ENCODE peak calls at places on chromosomes 16 and 17, in six cellular contexts. One of them, this sample, is unnamed.

GRCh38 chr16:66426112-66427035 is 721 bp upstream of the BEAN1 start:
- DNase-seq in mammary epithelial cell: no peak
- DNase-seq in OCI-LY7: no peak
- DNase-seq in IMR-90: no peak
- DNase-seq in fibroblast of lung: peak; percentile 13
- DNase-seq in neural progenitor cell: peak; percentile 36
- DNase-seq in this sample: no peak

GRCh38 chr17:73586921-73587680 is 57.1 kb downstream of the SDK2 start:
- DNase-seq in fibroblast of lung: no peak
- DNase-seq in neural progenitor cell: no peak
- DNase-seq in mammary epithelial cell: no peak
- DNase-seq in IMR-90: no peak
- DNase-seq in OCI-LY7: peak; percentile 78
- DNase-seq in this sample: no peak

GRCh38 chr16:11572301-11572995 is 14.3 kb downstream of the LITAF start:
- DNase-seq in fibroblast of lung: no peak
- DNase-seq in mammary epithelial cell: no peak
- DNase-seq in OCI-LY7: no peak
- DNase-seq in neural progenitor cell: no peak
- DNase-seq in IMR-90: no peak
- DNase-seq in this sample: no peak

GRCh38 chr16:53056528-53056881 is 1.7 kb downstream of the CHD9 start:
- DNase-seq in mammary epithelial cell: no peak
- DNase-seq in neural progenitor cell: no peak
- DNase-seq in IMR-90: peak; percentile 66
- DNase-seq in OCI-LY7: peak; percentile 52
- DNase-seq in fibroblast of lung: peak; percentile 87
- DNase-seq in this sample: peak; percentile 67

GRCh38 chr16:11394593-11394960 is 49.3 kb downstream of the RMI2 start:
- DNase-seq in mammary epithelial cell: no peak
- DNase-seq in OCI-LY7: no peak
- DNase-seq in IMR-90: no peak
- DNase-seq in neural progenitor cell: no peak
- DNase-seq in fibroblast of lung: no peak
- DNase-seq in this sample: no peak

GRCh38 chr16:85426806-85427205 is 186.3 kb upstream of the GSE1 start:
- DNase-seq in OCI-LY7: no peak
- DNase-seq in mammary epithelial cell: no peak
- DNase-seq in fibroblast of lung: no peak
- DNase-seq in neural progenitor cell: no peak
- DNase-seq in IMR-90: no peak
- DNase-seq in this sample: no peak

GRCh38 chr16:10616744-10617640 is 36.6 kb upstream of the EMP2 start:
- DNase-seq in fibroblast of lung: peak; percentile 69
- DNase-seq in OCI-LY7: no peak
- DNase-seq in neural progenitor cell: peak; percentile 36
- DNase-seq in IMR-90: peak; percentile 29
- DNase-seq in mammary epithelial cell: peak; percentile 85
- DNase-seq in this sample: no peak

GRCh38 chr16:86432691-86433090 is 77.6 kb upstream of the FOXF1 start:
- DNase-seq in IMR-90: no peak
- DNase-seq in neural progenitor cell: peak; percentile 84
- DNase-seq in OCI-LY7: no peak
- DNase-seq in fibroblast of lung: no peak
- DNase-seq in mammary epithelial cell: no peak
- DNase-seq in this sample: peak; percentile 59

GRCh38 chr16:71520550-71520949 is 5.7 kb upstream of the CHST4 start:
- DNase-seq in fibroblast of lung: no peak
- DNase-seq in IMR-90: no peak
- DNase-seq in mammary epithelial cell: peak; percentile 60
- DNase-seq in OCI-LY7: no peak
- DNase-seq in neural progenitor cell: no peak
- DNase-seq in this sample: no peak

GRCh38 chr17:61997649-61998048 is 67.4 kb downstream of the MED13 start:
- DNase-seq in OCI-LY7: no peak
- DNase-seq in neural progenitor cell: no peak
- DNase-seq in IMR-90: peak; percentile 83
- DNase-seq in fibroblast of lung: peak; percentile 73
- DNase-seq in mammary epithelial cell: peak; percentile 55
- DNase-seq in this sample: peak; percentile 20

GRCh38 chr16:3088925-3089716 is 10.0 kb downstream of the ZSCAN10 start:
- DNase-seq in neural progenitor cell: no peak
- DNase-seq in OCI-LY7: no peak
- DNase-seq in fibroblast of lung: no peak
- DNase-seq in mammary epithelial cell: no peak
- DNase-seq in IMR-90: no peak
- DNase-seq in this sample: no peak

GRCh38 chr16:81808933-81809480 is 29.9 kb downstream of the PLCG2 start:
- DNase-seq in OCI-LY7: peak; percentile 95
- DNase-seq in IMR-90: no peak
- DNase-seq in fibroblast of lung: no peak
- DNase-seq in mammary epithelial cell: no peak
- DNase-seq in neural progenitor cell: no peak
- DNase-seq in this sample: no peak

GRCh38 chr17:75832164-75832651 is 12.0 kb downstream of the UNC13D start:
- DNase-seq in neural progenitor cell: no peak
- DNase-seq in OCI-LY7: no peak
- DNase-seq in IMR-90: peak; percentile 85
- DNase-seq in fibroblast of lung: peak; percentile 89
- DNase-seq in mammary epithelial cell: peak; percentile 55
- DNase-seq in this sample: peak; percentile 86

GRCh38 chr16:79632289-79632688 is 31.8 kb upstream of the MAF start:
- DNase-seq in fibroblast of lung: peak; percentile 27
- DNase-seq in neural progenitor cell: no peak
- DNase-seq in mammary epithelial cell: peak; percentile 60
- DNase-seq in OCI-LY7: no peak
- DNase-seq in IMR-90: no peak
- DNase-seq in this sample: peak; percentile 44

GRCh38 chr16:83653785-83654184 is 154.0 kb upstream of the HSBP1 start:
- DNase-seq in OCI-LY7: no peak
- DNase-seq in IMR-90: peak; percentile 38
- DNase-seq in mammary epithelial cell: peak; percentile 5
- DNase-seq in neural progenitor cell: no peak
- DNase-seq in fibroblast of lung: peak; percentile 53
- DNase-seq in this sample: peak; percentile 68

GRCh38 chr16:11796227-11797165 is 562 bp downstream of the ZC3H7A start:
- DNase-seq in OCI-LY7: peak; percentile 31
- DNase-seq in fibroblast of lung: peak; percentile 45
- DNase-seq in IMR-90: peak; percentile 44
- DNase-seq in neural progenitor cell: peak; percentile 80
- DNase-seq in mammary epithelial cell: peak; percentile 39
- DNase-seq in this sample: peak; percentile 69

GRCh38 chr17:45857977-45858708 is 13.5 kb downstream of the SPPL2C start:
- DNase-seq in neural progenitor cell: peak; percentile 86
- DNase-seq in mammary epithelial cell: peak; percentile 24
- DNase-seq in fibroblast of lung: peak; percentile 18
- DNase-seq in IMR-90: peak; percentile 12
- DNase-seq in OCI-LY7: no peak
- DNase-seq in this sample: peak; percentile 43

GRCh38 chr17:47325176-47325575 is 1.4 kb downstream of the EFCAB13 start:
- DNase-seq in IMR-90: no peak
- DNase-seq in neural progenitor cell: no peak
- DNase-seq in fibroblast of lung: no peak
- DNase-seq in mammary epithelial cell: no peak
- DNase-seq in OCI-LY7: peak; percentile 4
- DNase-seq in this sample: no peak
- H2AFZ ChIP-seq in IMR-90: no peak overlapping the region
- H2AFZ ChIP-seq in neural progenitor cell: no peak overlapping the region
- H2AFZ ChIP-seq in fibroblast of lung: no peak overlapping the region
- H2AFZ ChIP-seq in mammary epithelial cell: no peak overlapping the region
- H2AFZ ChIP-seq in OCI-LY7: peak overlapping the region; percentile 95
- H2AFZ ChIP-seq in this sample: no peak overlapping the region

GRCh38 chr17:35052240-35052608 is 11.3 kb downstream of the RFFL start:
- DNase-seq in neural progenitor cell: no peak
- DNase-seq in OCI-LY7: no peak
- DNase-seq in fibroblast of lung: peak; percentile 84
- DNase-seq in IMR-90: peak; percentile 77
- DNase-seq in mammary epithelial cell: peak; percentile 63
- DNase-seq in this sample: peak; percentile 56
- H2AFZ ChIP-seq in neural progenitor cell: no peak overlapping the region
- H2AFZ ChIP-seq in OCI-LY7: no peak overlapping the region
- H2AFZ ChIP-seq in fibroblast of lung: no peak overlapping the region
- H2AFZ ChIP-seq in IMR-90: no peak overlapping the region
- H2AFZ ChIP-seq in mammary epithelial cell: no peak overlapping the region
- H2AFZ ChIP-seq in this sample: no peak overlapping the region

GRCh38 chr16:31537362-31537921 is 9.7 kb downstream of the AHSP start:
- DNase-seq in fibroblast of lung: no peak
- DNase-seq in IMR-90: no peak
- DNase-seq in neural progenitor cell: peak; percentile 48
- DNase-seq in OCI-LY7: no peak
- DNase-seq in mammary epithelial cell: no peak
- DNase-seq in this sample: no peak
- H2AFZ ChIP-seq in fibroblast of lung: no peak overlapping the region
- H2AFZ ChIP-seq in IMR-90: no peak overlapping the region
- H2AFZ ChIP-seq in neural progenitor cell: no peak overlapping the region
- H2AFZ ChIP-seq in OCI-LY7: no peak overlapping the region
- H2AFZ ChIP-seq in mammary epithelial cell: peak overlapping the region; percentile 56
- H2AFZ ChIP-seq in this sample: no peak overlapping the region

DNA sequence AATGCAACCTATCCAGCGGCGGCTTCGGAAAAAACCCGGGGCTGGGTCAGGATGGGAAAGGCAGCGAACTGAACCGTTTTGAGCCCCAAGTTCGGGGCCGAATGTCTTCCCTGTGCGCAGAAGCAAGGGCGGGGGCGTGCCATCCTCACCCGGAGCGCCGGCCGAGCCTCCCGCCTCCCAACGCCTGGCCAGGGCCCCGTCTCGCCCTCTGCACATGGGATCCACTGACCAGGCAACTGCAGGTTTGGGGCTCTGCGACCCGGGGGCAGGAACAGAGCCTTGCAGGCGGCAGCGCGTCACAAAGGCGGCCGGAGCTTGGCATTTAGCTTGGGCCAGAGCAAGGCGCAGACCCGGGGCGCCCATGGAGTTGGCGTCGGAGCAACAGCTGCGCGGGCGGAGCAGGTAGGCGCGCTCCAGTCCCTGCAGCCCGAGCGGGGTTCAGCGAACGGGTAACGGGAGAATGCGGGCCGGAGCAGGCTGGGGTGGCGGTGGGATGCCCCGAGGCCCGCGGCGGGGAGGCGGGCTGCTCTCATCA is at the start of gene FBXO39:
- DNase-seq in mammary epithelial cell: no peak
- DNase-seq in IMR-90: no peak
- DNase-seq in fibroblast of lung: no peak
- DNase-seq in neural progenitor cell: peak; percentile 66
- DNase-seq in OCI-LY7: no peak
- DNase-seq in this sample: no peak
- H2AFZ ChIP-seq in mammary epithelial cell: peak within 1 kb of the TSS; percentile 73
- H2AFZ ChIP-seq in IMR-90: no peak within 1 kb of the TSS
- H2AFZ ChIP-seq in fibroblast of lung: no peak within 1 kb of the TSS
- H2AFZ ChIP-seq in neural progenitor cell: peak within 1 kb of the TSS; percentile 88
- H2AFZ ChIP-seq in OCI-LY7: no peak within 1 kb of the TSS
- H2AFZ ChIP-seq in this sample: no peak within 1 kb of the TSS

GRCh38 chr16:14658063-14658462 is 25.3 kb downstream of the BFAR start:
- DNase-seq in neural progenitor cell: no peak
- DNase-seq in fibroblast of lung: no peak
- DNase-seq in mammary epithelial cell: peak; percentile 67
- DNase-seq in OCI-LY7: peak; percentile 63
- DNase-seq in IMR-90: no peak
- DNase-seq in this sample: no peak
- H2AFZ ChIP-seq in neural progenitor cell: no peak overlapping the region
- H2AFZ ChIP-seq in fibroblast of lung: no peak overlapping the region
- H2AFZ ChIP-seq in mammary epithelial cell: no peak overlapping the region
- H2AFZ ChIP-seq in OCI-LY7: no peak overlapping the region
- H2AFZ ChIP-seq in IMR-90: no peak overlapping the region
- H2AFZ ChIP-seq in this sample: no peak overlapping the region

DNA sequence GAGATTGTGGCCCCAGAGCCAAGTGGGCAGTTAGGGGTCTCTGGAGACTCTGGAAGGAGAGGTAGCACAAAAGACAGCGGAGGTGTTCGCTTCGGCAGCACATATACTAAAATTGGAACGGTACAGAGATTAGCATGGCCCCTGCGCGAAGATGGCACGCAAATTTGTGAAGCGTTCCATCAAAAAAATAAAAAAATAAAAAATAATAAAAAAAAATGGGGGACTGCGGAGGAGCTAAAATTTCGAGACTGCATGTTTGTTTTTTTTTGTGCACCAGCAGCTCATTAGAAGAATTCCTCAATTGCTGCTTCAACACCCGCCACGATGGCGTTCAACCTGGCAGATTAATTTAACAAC is 39.1 kb downstream of the IGF2BP1 start:
- DNase-seq in fibroblast of lung: no peak
- DNase-seq in mammary epithelial cell: no peak
- DNase-seq in OCI-LY7: no peak
- DNase-seq in neural progenitor cell: no peak
- DNase-seq in IMR-90: no peak
- DNase-seq in this sample: no peak
- H2AFZ ChIP-seq in fibroblast of lung: no peak overlapping the region
- H2AFZ ChIP-seq in mammary epithelial cell: peak overlapping the region; percentile 99
- H2AFZ ChIP-seq in OCI-LY7: no peak overlapping the region
- H2AFZ ChIP-seq in neural progenitor cell: no peak overlapping the region
- H2AFZ ChIP-seq in IMR-90: peak overlapping the region; percentile 5
- H2AFZ ChIP-seq in this sample: no peak overlapping the region

DNA sequence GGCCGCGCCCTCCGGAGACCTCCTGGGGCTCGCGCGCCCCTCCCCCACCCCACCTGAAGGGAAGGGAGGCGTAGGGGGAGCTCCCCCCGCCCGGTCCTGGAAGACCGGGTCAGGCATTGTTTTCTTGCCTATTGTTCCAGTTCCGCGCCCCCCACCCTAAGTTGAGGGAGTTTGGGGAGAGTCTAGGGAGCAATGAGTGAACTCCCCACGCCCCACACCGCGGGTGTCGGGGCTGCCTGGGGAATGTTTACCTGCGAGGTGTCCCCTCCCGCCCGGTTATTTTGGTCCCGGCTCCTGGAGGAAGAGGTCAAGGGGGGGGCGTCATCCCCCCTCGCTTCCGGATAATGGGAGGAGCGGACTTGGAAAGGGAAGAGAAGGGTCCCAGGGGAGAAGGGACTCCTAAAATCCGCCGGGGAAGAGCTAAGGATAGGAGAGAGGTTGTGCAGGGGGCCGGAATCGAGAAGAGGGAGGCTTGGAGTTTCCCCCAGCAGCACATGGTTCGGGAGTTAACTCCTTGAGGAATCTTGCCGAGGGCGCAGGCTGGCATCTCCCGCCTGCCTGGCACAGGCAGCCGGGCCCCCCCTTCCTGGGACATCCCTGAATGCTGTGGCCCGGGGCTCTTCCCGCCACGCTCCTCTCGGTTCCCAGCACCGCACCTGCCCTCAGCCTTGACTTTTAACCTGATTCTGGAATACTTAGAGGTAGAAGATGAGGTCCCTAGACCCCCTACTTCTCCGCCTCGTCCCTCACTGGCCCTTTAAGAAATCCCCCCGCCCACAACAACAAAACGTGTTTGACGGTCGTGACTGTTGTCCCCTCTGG is 941 bp downstream of the MLLT6 start:
- DNase-seq in neural progenitor cell: peak; percentile 62
- DNase-seq in OCI-LY7: peak; percentile 22
- DNase-seq in IMR-90: no peak
- DNase-seq in fibroblast of lung: no peak
- DNase-seq in mammary epithelial cell: peak; percentile 40
- DNase-seq in this sample: peak; percentile 36
- H2AFZ ChIP-seq in neural progenitor cell: no peak overlapping the region
- H2AFZ ChIP-seq in OCI-LY7: no peak overlapping the region
- H2AFZ ChIP-seq in IMR-90: peak overlapping the region; percentile 90
- H2AFZ ChIP-seq in fibroblast of lung: no peak overlapping the region
- H2AFZ ChIP-seq in mammary epithelial cell: peak overlapping the region; percentile 84
- H2AFZ ChIP-seq in this sample: no peak overlapping the region

DNA sequence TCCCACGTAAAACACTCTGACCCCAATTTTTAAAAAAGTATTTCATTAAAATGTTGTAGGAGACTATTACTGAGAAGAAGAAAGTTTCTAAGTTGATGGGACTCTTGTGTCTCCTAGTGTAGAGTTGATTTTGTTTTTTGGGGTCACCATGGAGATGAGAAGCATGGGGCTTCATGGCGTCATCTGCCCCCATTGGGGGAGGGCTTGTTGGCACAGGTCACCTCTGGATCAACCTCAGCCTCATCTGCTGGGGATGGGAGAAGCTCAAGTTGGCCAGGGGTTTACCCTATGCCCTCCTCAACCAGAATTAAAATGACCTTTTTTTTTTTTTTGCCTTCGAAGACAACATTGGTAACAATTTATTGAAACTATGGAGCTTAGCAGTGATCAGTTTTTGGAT is 28.3 kb downstream of the MSI2 start:
- DNase-seq in fibroblast of lung: no peak
- DNase-seq in IMR-90: no peak
- DNase-seq in OCI-LY7: no peak
- DNase-seq in neural progenitor cell: no peak
- DNase-seq in mammary epithelial cell: no peak
- DNase-seq in this sample: no peak
- H2AFZ ChIP-seq in fibroblast of lung: no peak overlapping the region
- H2AFZ ChIP-seq in IMR-90: no peak overlapping the region
- H2AFZ ChIP-seq in OCI-LY7: peak overlapping the region; percentile 32
- H2AFZ ChIP-seq in neural progenitor cell: no peak overlapping the region
- H2AFZ ChIP-seq in mammary epithelial cell: no peak overlapping the region
- H2AFZ ChIP-seq in this sample: no peak overlapping the region

This sample was measured in mesenchymal stem cell.